ENCODE peak calls at places on chromosomes 1 and 21, in ten cellular contexts. One of them, this sample, is unnamed. For H3K4me1, the result is how much of the 10 kb centered on the place peaks cover.

GRCh38 chr1:172447641-172448040 is 3.8 kb upstream of the PIGC start:
- DNase-seq in spleen: no peak
- DNase-seq in ovary: no peak
- DNase-seq in adrenal gland: peak
- DNase-seq in endothelial cell of umbilical vein: no peak
- DNase-seq in cardiac muscle cell: peak
- DNase-seq in IMR-90: no peak
- DNase-seq in psoas muscle: no peak
- DNase-seq in heart right ventricle: no peak
- DNase-seq in small intestine: no peak
- DNase-seq in this sample: no peak

GRCh38 chr1:47761201-47761930 is 235.8 kb downstream of the TRABD2B start:
- DNase-seq in adrenal gland: no peak
- DNase-seq in cardiac muscle cell: no peak
- DNase-seq in psoas muscle: no peak
- DNase-seq in spleen: peak
- DNase-seq in ovary: no peak
- DNase-seq in small intestine: no peak
- DNase-seq in endothelial cell of umbilical vein: no peak
- DNase-seq in heart right ventricle: no peak
- DNase-seq in IMR-90: no peak
- DNase-seq in this sample: no peak

GRCh38 chr21:32412998-32413504 is 545 bp downstream of the EVA1C start:
- DNase-seq in adrenal gland: no peak
- DNase-seq in endothelial cell of umbilical vein: peak
- DNase-seq in psoas muscle: peak
- DNase-seq in IMR-90: no peak
- DNase-seq in ovary: peak
- DNase-seq in heart right ventricle: peak
- DNase-seq in spleen: peak
- DNase-seq in cardiac muscle cell: peak
- DNase-seq in small intestine: peak
- DNase-seq in this sample: peak

GRCh38 chr1:233627376-233627775 is 13.5 kb downstream of the KCNK1 start:
- DNase-seq in small intestine: no peak
- DNase-seq in ovary: no peak
- DNase-seq in spleen: no peak
- DNase-seq in endothelial cell of umbilical vein: no peak
- DNase-seq in IMR-90: no peak
- DNase-seq in cardiac muscle cell: no peak
- DNase-seq in heart right ventricle: no peak
- DNase-seq in adrenal gland: no peak
- DNase-seq in psoas muscle: no peak
- DNase-seq in this sample: no peak

GRCh38 chr1:159008744-159009188 is 941 bp upstream of the IFI16 start:
- DNase-seq in small intestine: peak
- DNase-seq in endothelial cell of umbilical vein: no peak
- DNase-seq in IMR-90: peak
- DNase-seq in adrenal gland: no peak
- DNase-seq in cardiac muscle cell: peak
- DNase-seq in psoas muscle: no peak
- DNase-seq in heart right ventricle: no peak
- DNase-seq in ovary: no peak
- DNase-seq in spleen: peak
- DNase-seq in this sample: no peak

GRCh38 chr1:247681288-247681897 is 1.9 kb upstream of the OR13G1 start:
- DNase-seq in cardiac muscle cell: peak
- DNase-seq in adrenal gland: peak
- DNase-seq in endothelial cell of umbilical vein: peak
- DNase-seq in small intestine: peak
- DNase-seq in heart right ventricle: no peak
- DNase-seq in spleen: no peak
- DNase-seq in ovary: no peak
- DNase-seq in psoas muscle: no peak
- DNase-seq in IMR-90: peak
- DNase-seq in this sample: peak

GRCh38 chr21:33640697-33641338 is 723 bp downstream of the CRYZL1 start:
- DNase-seq in endothelial cell of umbilical vein: no peak
- DNase-seq in heart right ventricle: no peak
- DNase-seq in adrenal gland: peak
- DNase-seq in small intestine: no peak
- DNase-seq in ovary: peak
- DNase-seq in cardiac muscle cell: peak
- DNase-seq in psoas muscle: no peak
- DNase-seq in IMR-90: peak
- DNase-seq in spleen: no peak
- DNase-seq in this sample: peak

GRCh38 chr1:177915641-177916040 is 54.2 kb downstream of the SEC16B start:
- DNase-seq in cardiac muscle cell: no peak
- DNase-seq in small intestine: no peak
- DNase-seq in adrenal gland: no peak
- DNase-seq in heart right ventricle: no peak
- DNase-seq in IMR-90: no peak
- DNase-seq in ovary: no peak
- DNase-seq in psoas muscle: no peak
- DNase-seq in spleen: no peak
- DNase-seq in endothelial cell of umbilical vein: no peak
- DNase-seq in this sample: no peak

DNA sequence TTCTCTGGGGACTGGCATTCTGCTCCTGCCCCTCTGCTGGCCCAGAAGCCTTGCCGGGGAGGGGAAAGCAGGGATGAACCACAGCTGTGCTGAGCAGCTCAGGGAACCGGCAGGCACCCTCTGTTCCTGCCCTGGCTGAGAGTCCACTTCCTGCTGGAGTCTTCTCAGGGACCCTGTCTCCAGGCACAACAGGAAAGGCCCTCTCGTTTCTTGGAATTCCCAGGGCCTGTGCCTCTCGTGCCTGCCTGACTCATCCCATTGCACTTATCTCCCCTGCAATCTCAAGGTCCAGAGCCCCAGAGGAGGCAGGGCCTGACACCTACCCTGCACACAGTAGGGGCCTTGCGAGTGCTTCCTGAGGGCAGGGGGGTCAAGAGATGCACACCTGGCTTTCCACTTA is 1.1 kb upstream of the EDN2 start:
- DNase-seq in spleen: peak
- DNase-seq in ovary: no peak
- DNase-seq in cardiac muscle cell: no peak
- DNase-seq in adrenal gland: peak
- DNase-seq in endothelial cell of umbilical vein: peak
- DNase-seq in psoas muscle: no peak
- DNase-seq in heart right ventricle: no peak
- DNase-seq in small intestine: peak
- DNase-seq in IMR-90: peak
- DNase-seq in this sample: no peak
- H3K4me1 ChIP-seq in spleen: under half
- H3K4me1 ChIP-seq in ovary: under half
- H3K4me1 ChIP-seq in cardiac muscle cell: half or more
- H3K4me1 ChIP-seq in adrenal gland: under half
- H3K4me1 ChIP-seq in endothelial cell of umbilical vein: under half
- H3K4me1 ChIP-seq in psoas muscle: under half
- H3K4me1 ChIP-seq in heart right ventricle: under half
- H3K4me1 ChIP-seq in small intestine: under half
- H3K4me1 ChIP-seq in IMR-90: under half
- H3K4me1 ChIP-seq in this sample: under half

DNA sequence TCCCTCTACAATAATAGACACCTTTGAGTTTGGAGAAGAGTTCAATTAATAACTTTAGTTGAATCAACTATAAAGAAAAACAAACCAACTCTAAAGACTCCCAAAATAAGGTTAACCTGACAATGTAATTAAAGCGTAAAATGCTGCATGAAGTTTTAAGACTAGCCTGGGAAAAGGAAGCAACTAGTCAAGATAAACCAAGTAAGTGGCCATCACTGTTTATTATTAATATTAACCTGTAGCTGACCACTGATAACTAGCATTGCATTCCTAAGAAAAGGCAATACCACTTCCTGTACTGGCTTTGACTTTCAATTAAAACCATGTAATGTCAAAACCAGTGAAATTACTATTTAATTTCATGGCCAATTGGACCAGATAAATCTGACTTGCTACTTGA is 3.0 kb downstream of the PPP1R15B start:
- DNase-seq in IMR-90: no peak
- DNase-seq in ovary: no peak
- DNase-seq in adrenal gland: no peak
- DNase-seq in psoas muscle: no peak
- DNase-seq in small intestine: no peak
- DNase-seq in endothelial cell of umbilical vein: no peak
- DNase-seq in cardiac muscle cell: no peak
- DNase-seq in heart right ventricle: no peak
- DNase-seq in spleen: no peak
- DNase-seq in this sample: no peak
- H3K27ac ChIP-seq in IMR-90: no peak
- H3K27ac ChIP-seq in ovary: no peak
- H3K27ac ChIP-seq in adrenal gland: no peak
- H3K27ac ChIP-seq in psoas muscle: peak
- H3K27ac ChIP-seq in small intestine: no peak
- H3K27ac ChIP-seq in endothelial cell of umbilical vein: no peak
- H3K27ac ChIP-seq in cardiac muscle cell: peak
- H3K27ac ChIP-seq in heart right ventricle: peak
- H3K27ac ChIP-seq in spleen: peak
- H3K27ac ChIP-seq in this sample: no peak

GRCh38 chr1:77977989-77978292 is 931 bp downstream of the FUBP1 start:
- DNase-seq in IMR-90: no peak
- DNase-seq in spleen: no peak
- DNase-seq in heart right ventricle: no peak
- DNase-seq in small intestine: no peak
- DNase-seq in endothelial cell of umbilical vein: no peak
- DNase-seq in ovary: no peak
- DNase-seq in psoas muscle: no peak
- DNase-seq in cardiac muscle cell: no peak
- DNase-seq in adrenal gland: no peak
- DNase-seq in this sample: no peak
- H3K4me1 ChIP-seq in IMR-90: under half
- H3K4me1 ChIP-seq in spleen: half or more
- H3K4me1 ChIP-seq in heart right ventricle: half or more
- H3K4me1 ChIP-seq in small intestine: under half
- H3K4me1 ChIP-seq in endothelial cell of umbilical vein: under half
- H3K4me1 ChIP-seq in ovary: under half
- H3K4me1 ChIP-seq in psoas muscle: under half
- H3K4me1 ChIP-seq in cardiac muscle cell: under half
- H3K4me1 ChIP-seq in adrenal gland: half or more
- H3K4me1 ChIP-seq in this sample: under half

GRCh38 chr1:26745191-26745590 is 42.6 kb upstream of the PIGV start:
- DNase-seq in ovary: no peak
- DNase-seq in psoas muscle: no peak
- DNase-seq in spleen: no peak
- DNase-seq in adrenal gland: no peak
- DNase-seq in IMR-90: peak
- DNase-seq in cardiac muscle cell: peak
- DNase-seq in heart right ventricle: no peak
- DNase-seq in endothelial cell of umbilical vein: no peak
- DNase-seq in small intestine: no peak
- DNase-seq in this sample: no peak
- H3K27ac ChIP-seq in ovary: no peak
- H3K27ac ChIP-seq in psoas muscle: peak
- H3K27ac ChIP-seq in spleen: peak
- H3K27ac ChIP-seq in adrenal gland: peak
- H3K27ac ChIP-seq in IMR-90: peak
- H3K27ac ChIP-seq in cardiac muscle cell: peak
- H3K27ac ChIP-seq in heart right ventricle: peak
- H3K27ac ChIP-seq in endothelial cell of umbilical vein: peak
- H3K27ac ChIP-seq in small intestine: peak
- H3K27ac ChIP-seq in this sample: peak

GRCh38 chr21:17786219-17787181 is 32.7 kb downstream of the C21orf91 start:
- DNase-seq in spleen: peak
- DNase-seq in IMR-90: no peak
- DNase-seq in small intestine: no peak
- DNase-seq in heart right ventricle: no peak
- DNase-seq in ovary: no peak
- DNase-seq in cardiac muscle cell: no peak
- DNase-seq in psoas muscle: no peak
- DNase-seq in adrenal gland: no peak
- DNase-seq in endothelial cell of umbilical vein: no peak
- DNase-seq in this sample: no peak
- H3K4me1 ChIP-seq in spleen: half or more
- H3K4me1 ChIP-seq in IMR-90: under half
- H3K4me1 ChIP-seq in small intestine: under half
- H3K4me1 ChIP-seq in heart right ventricle: half or more
- H3K4me1 ChIP-seq in ovary: under half
- H3K4me1 ChIP-seq in cardiac muscle cell: under half
- H3K4me1 ChIP-seq in psoas muscle: under half
- H3K4me1 ChIP-seq in adrenal gland: under half
- H3K4me1 ChIP-seq in endothelial cell of umbilical vein: under half
- H3K4me1 ChIP-seq in this sample: under half

GRCh38 chr1:61223140-61223539 is 140.8 kb downstream of the NFIA start:
- DNase-seq in psoas muscle: no peak
- DNase-seq in ovary: no peak
- DNase-seq in small intestine: no peak
- DNase-seq in adrenal gland: no peak
- DNase-seq in spleen: no peak
- DNase-seq in cardiac muscle cell: no peak
- DNase-seq in heart right ventricle: no peak
- DNase-seq in IMR-90: no peak
- DNase-seq in endothelial cell of umbilical vein: no peak
- DNase-seq in this sample: no peak

GRCh38 chr1:61226791-61227567 is 144.6 kb downstream of the NFIA start:
- DNase-seq in adrenal gland: no peak
- DNase-seq in spleen: no peak
- DNase-seq in endothelial cell of umbilical vein: no peak
- DNase-seq in ovary: no peak
- DNase-seq in cardiac muscle cell: no peak
- DNase-seq in IMR-90: no peak
- DNase-seq in small intestine: peak
- DNase-seq in heart right ventricle: no peak
- DNase-seq in psoas muscle: no peak
- DNase-seq in this sample: no peak

GRCh38 chr1:61227857-61228557 is 145.6 kb downstream of the NFIA start:
- DNase-seq in heart right ventricle: no peak
- DNase-seq in adrenal gland: no peak
- DNase-seq in endothelial cell of umbilical vein: no peak
- DNase-seq in small intestine: no peak
- DNase-seq in spleen: no peak
- DNase-seq in IMR-90: no peak
- DNase-seq in ovary: no peak
- DNase-seq in psoas muscle: no peak
- DNase-seq in cardiac muscle cell: no peak
- DNase-seq in this sample: no peak

GRCh38 chr1:61224609-61225008 is 142.2 kb downstream of the NFIA start:
- DNase-seq in spleen: no peak
- DNase-seq in psoas muscle: no peak
- DNase-seq in ovary: peak
- DNase-seq in IMR-90: no peak
- DNase-seq in endothelial cell of umbilical vein: no peak
- DNase-seq in adrenal gland: peak
- DNase-seq in heart right ventricle: no peak
- DNase-seq in small intestine: peak
- DNase-seq in cardiac muscle cell: no peak
- DNase-seq in this sample: no peak

DNA sequence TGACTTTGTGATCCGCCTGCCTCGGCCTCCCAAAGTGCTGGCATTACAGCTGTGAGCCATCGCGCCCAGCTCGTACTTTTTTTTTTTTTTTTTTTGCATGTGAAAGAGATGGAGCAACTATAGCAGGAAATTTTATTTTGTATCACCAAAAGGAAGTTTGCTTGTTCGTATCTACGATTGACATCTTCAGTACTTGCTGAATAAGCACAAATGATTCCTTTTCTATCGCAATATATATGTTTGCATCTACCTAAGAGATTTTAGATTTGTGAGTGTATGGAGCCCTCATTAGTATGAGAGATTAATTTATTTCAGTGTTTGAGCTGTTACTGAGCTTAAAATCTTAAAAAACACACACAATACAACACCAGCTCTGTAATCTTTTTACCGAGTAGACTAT is 143.1 kb downstream of the NFIA start:
- DNase-seq in cardiac muscle cell: no peak
- DNase-seq in adrenal gland: no peak
- DNase-seq in heart right ventricle: no peak
- DNase-seq in IMR-90: no peak
- DNase-seq in spleen: no peak
- DNase-seq in ovary: no peak
- DNase-seq in small intestine: no peak
- DNase-seq in psoas muscle: no peak
- DNase-seq in endothelial cell of umbilical vein: no peak
- DNase-seq in this sample: no peak
- H3K27ac ChIP-seq in cardiac muscle cell: no peak
- H3K27ac ChIP-seq in adrenal gland: no peak
- H3K27ac ChIP-seq in heart right ventricle: no peak
- H3K27ac ChIP-seq in IMR-90: no peak
- H3K27ac ChIP-seq in spleen: no peak
- H3K27ac ChIP-seq in ovary: no peak
- H3K27ac ChIP-seq in small intestine: no peak
- H3K27ac ChIP-seq in psoas muscle: no peak
- H3K27ac ChIP-seq in endothelial cell of umbilical vein: no peak
- H3K27ac ChIP-seq in this sample: no peak

This sample was measured in testis.